ENCODE peak calls at places on chromosomes 16 and 17, in seven cellular contexts. S, C, P, Y, Z, I and N are unnamed samples.

GRCh38 chr17:63930951-63931575 is 1.1 kb downstream of the CD79B start:
- DNase-seq in S (peak; percentile 97), C (peak; percentile 31), P (no peak), Y (peak; percentile 93), Z (peak; percentile 58), I (no peak), N (no peak)

GRCh38 chr17:78219396-78220150 is 5.5 kb downstream of the BIRC5 start:
- DNase-seq in S (no peak), C (no peak), P (no peak), Y (no peak), Z (no peak), I (no peak), N (no peak)

GRCh38 chr16:58307583-58308312 is 12.9 kb upstream of the PRSS54 start:
- DNase-seq in S (no peak), C (no peak), P (no peak), Y (no peak), Z (no peak), I (no peak), N (no peak)

GRCh38 chr16:50040028-50040427 is 15.0 kb downstream of the CNEP1R1 start:
- DNase-seq in S (no peak), C (no peak), P (no peak), Y (no peak), Z (no peak), I (no peak), N (no peak)

GRCh38 chr17:39018267-39019134 is 51.3 kb upstream of the FBXO47 start:
- DNase-seq in S (no peak), C (no peak), P (no peak), Y (no peak), Z (no peak), I (no peak), N (no peak)

GRCh38 chr17:72388765-72389473 is 268.1 kb downstream of the SOX9 start:
- DNase-seq in S (no peak), C (no peak), P (no peak), Y (no peak), Z (no peak), I (no peak), N (no peak)

GRCh38 chr17:50604470-50604869 is 30.2 kb upstream of the ABCC3 start:
- DNase-seq in S (peak; percentile 82), C (peak; percentile 85), P (peak; percentile 16), Y (no peak), Z (peak; percentile 27), I (peak; percentile 28), N (peak; percentile 94)

GRCh38 chr17:1882836-1883235 is 53.0 kb downstream of the RPA1 start:
- DNase-seq in S (no peak), C (no peak), P (no peak), Y (peak; percentile 59), Z (no peak), I (peak; percentile 24), N (no peak)

GRCh38 chr16:74770826-74771526 is 3.6 kb downstream of the FA2H start:
- DNase-seq in S (peak; percentile 63), C (no peak), P (no peak), Y (no peak), Z (no peak), I (no peak), N (no peak)

GRCh38 chr16:75109732-75110243 is 6.8 kb downstream of the LDHD start:
- DNase-seq in S (peak; percentile 79), C (peak; percentile 35), P (no peak), Y (peak; percentile 70), Z (peak; percentile 78), I (no peak), N (peak; percentile 61)

GRCh38 chr17:49353607-49354006 is 8.4 kb downstream of the ZNF652 start:
- DNase-seq in S (no peak), C (no peak), P (no peak), Y (peak; percentile 9), Z (no peak), I (peak; percentile 59), N (no peak)

GRCh38 chr17:30241051-30241450 is 5.6 kb upstream of the SLC6A4 start:
- DNase-seq in S (peak; percentile 34), C (no peak), P (no peak), Y (no peak), Z (no peak), I (no peak), N (no peak)

GRCh38 chr17:819251-819650 is 37.1 kb downstream of the MRM3 start:
- DNase-seq in S (no peak), C (no peak), P (no peak), Y (no peak), Z (no peak), I (no peak), N (no peak)

GRCh38 chr16:53091508-53092211 is 36.9 kb downstream of the CHD9 start:
- DNase-seq in S (no peak), C (peak; percentile 75), P (no peak), Y (peak; percentile 60), Z (peak; percentile 75), I (peak; percentile 92), N (peak; percentile 45)

GRCh38 chr16:17130733-17131132 is 340.0 kb downstream of the XYLT1 start:
- DNase-seq in S (no peak), C (no peak), P (no peak), Y (no peak), Z (no peak), I (no peak), N (no peak)

GRCh38 chr17:68579194-68579900 is 21.8 kb downstream of the FAM20A start:
- DNase-seq in S (no peak), C (no peak), P (no peak), Y (no peak), Z (no peak), I (no peak), N (no peak)

GRCh38 chr16:53518550-53519416 is 15.8 kb upstream of the AKTIP start:
- DNase-seq in S (peak; percentile 92), C (no peak), P (no peak), Y (peak; percentile 93), Z (peak; percentile 34), I (peak; percentile 54), N (no peak)

GRCh38 chr17:79301469-79301868 is 226.8 kb downstream of the ENGASE start:
- DNase-seq in S (no peak), C (no peak), P (no peak), Y (no peak), Z (no peak), I (no peak), N (no peak)

GRCh38 chr16:868386-868755 is 67.8 kb upstream of the GNG13 start:
- DNase-seq in S (peak; percentile 44), C (no peak), P (no peak), Y (no peak), Z (no peak), I (no peak), N (no peak)

GRCh38 chr16:28317040-28317880 is 24.9 kb downstream of the SBK1 start:
- DNase-seq in S (peak; percentile 90), C (no peak), P (peak; percentile 33), Y (peak; percentile 79), Z (peak; percentile 51), I (peak; percentile 34), N (peak; percentile 54)

GRCh38 chr16:17416461-17417221 is 54.1 kb downstream of the XYLT1 start:
- DNase-seq in S (peak; percentile 86), C (no peak), P (no peak), Y (peak; percentile 86), Z (peak; percentile 71), I (peak; percentile 38), N (no peak)

GRCh38 chr17:3907483-3908216 is 8.6 kb downstream of the P2RX1 start:
- DNase-seq in S (no peak), C (no peak), P (no peak), Y (no peak), Z (no peak), I (no peak), N (no peak)

GRCh38 chr17:77778636-77779524 is 179.6 kb upstream of the TNRC6C start:
- DNase-seq in S (no peak), C (peak; percentile 44), P (peak; percentile 76), Y (no peak), Z (peak; percentile 56), I (no peak), N (peak; percentile 25)

GRCh38 chr16:14196539-14196938 is 125.4 kb downstream of the MRTFB start:
- DNase-seq in S (no peak), C (no peak), P (no peak), Y (no peak), Z (no peak), I (no peak), N (no peak)

DNA sequence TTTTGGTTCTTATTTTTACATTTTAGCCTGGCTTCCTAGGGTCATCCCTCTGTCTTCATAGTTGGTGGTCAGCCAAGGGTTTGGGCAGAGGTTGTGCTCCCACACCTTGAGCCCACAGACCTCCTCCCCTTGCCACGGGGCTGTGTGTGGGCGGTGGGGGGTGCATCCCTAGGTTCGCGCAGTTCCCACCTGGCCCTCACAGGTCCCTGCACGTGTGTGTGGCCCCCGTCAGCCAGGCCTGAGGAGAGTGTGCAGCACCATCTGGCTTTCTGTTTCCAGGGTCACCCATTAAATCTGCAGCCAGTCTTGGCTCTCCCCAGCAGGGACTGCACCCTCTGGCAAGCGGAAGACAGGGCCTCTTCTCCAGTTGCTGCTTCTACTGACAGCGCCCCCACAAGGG is 13.6 kb upstream of the OGFOD3 start:
- DNase-seq in S (no peak), C (no peak), P (no peak), Y (no peak), Z (no peak), I (no peak), N (no peak)
- H3K4me1 ChIP-seq in S (no peaks in the 10 kb centered on the region), C (no peaks in the 10 kb centered on the region), P (no peaks in the 10 kb centered on the region), Y (no peaks in the 10 kb centered on the region), Z (no peaks in the 10 kb centered on the region), I (peaks cover 3% of the 10 kb centered on the region), N (no peaks in the 10 kb centered on the region)

DNA sequence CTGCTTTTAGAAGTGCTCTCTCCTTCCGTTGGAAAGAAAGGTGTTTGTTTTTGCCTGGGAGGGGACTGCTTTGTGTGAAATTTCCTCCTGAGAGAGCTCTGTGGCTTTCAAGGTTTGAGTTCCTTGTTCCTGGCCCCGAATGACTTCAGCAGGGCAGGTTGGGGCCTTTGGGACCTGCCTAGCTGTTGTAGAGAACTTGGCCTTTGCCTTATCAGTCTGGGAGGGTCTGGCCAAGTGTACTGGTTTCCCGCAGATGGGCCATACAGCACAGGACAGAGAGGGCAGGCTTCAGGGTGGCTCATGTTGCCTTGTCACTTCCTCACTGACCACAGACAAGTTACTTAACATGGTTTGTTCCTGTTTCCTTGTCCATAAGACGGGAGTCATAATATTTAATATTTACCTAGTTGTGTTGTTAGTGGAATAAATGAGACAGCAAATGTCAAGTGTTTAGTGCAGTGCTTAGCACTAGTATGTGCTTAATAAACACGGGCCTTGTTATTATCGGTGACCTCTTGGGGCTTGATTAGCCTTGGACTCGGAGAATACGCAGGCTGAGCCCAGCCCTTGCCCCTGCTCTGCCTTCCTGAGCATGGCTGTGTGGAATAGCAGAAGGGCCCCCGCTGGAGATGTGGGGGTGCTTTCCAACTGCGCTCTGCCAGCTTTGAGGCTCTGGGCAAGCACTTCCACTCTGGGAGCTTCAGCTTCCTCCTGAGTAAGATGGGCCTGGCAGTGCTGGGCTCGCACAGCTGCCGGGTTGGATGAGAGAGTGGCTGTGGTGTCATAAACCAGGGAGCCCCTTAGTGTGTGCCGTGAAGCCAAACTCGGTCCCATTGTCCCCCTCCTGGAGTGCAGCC is 6.6 kb downstream of the PRSS8 start:
- DNase-seq in S (peak; percentile 85), C (no peak), P (no peak), Y (peak; percentile 87), Z (peak; percentile 63), I (no peak), N (no peak)
- TF ChIP-seq POLR2A in S (no peak), C (no peak), P (peak; percentile 21), Y (peak; percentile 84), Z (no peak), I (no peak), N (no peak)

GRCh38 chr17:57004944-57005579 is 27.1 kb downstream of the SCPEP1 start:
- DNase-seq in S (no peak), C (no peak), P (no peak), Y (peak; percentile 69), Z (no peak), I (no peak), N (no peak)
- H3K4me1 ChIP-seq in S (peaks cover 16% of the 10 kb centered on the region), C (no peaks in the 10 kb centered on the region), P (no peaks in the 10 kb centered on the region), Y (no peaks in the 10 kb centered on the region), Z (no peaks in the 10 kb centered on the region), I (no peaks in the 10 kb centered on the region), N (peaks cover 2% of the 10 kb centered on the region)

GRCh38 chr17:42566873-42567573 is at the start of gene MLX:
- DNase-seq in S (peak; percentile 98), C (peak; percentile 94), P (peak; percentile 90), Y (peak; percentile 97), Z (peak; percentile 95), I (peak; percentile 85), N (peak; percentile 97)
- TF ChIP-seq POLR2A in S (peak; percentile 24), C (peak; percentile 41), P (peak; percentile 47), Y (peak; percentile 83), Z (no peak), I (no peak), N (peak; percentile 36)